ENCODE peak calls at places on chromosomes 3 and 15, in six cellular contexts. J is endodermal cell, K is HEK293T, T is osteocyte, B is adrenal gland, Q is sciatic nerve. V is an unnamed sample.

GRCh38 chr3:151787626-151788025 is 26.3 kb upstream of the AADAC start:
- DNase-seq in J (no peak), K (no peak), T (no peak), B (no peak), Q (no peak), V (no peak)

GRCh38 chr3:16810593-16811367 is 74.0 kb upstream of the PLCL2 start:
- DNase-seq in J (peak), K (no peak), T (no peak), B (no peak), Q (no peak), V (no peak)

GRCh38 chr15:95196176-95196915 is 965.0 kb downstream of the MCTP2 start:
- DNase-seq in J (no peak), K (peak), T (no peak), B (no peak), Q (no peak), V (no peak)

GRCh38 chr3:73536336-73536895 is 88.3 kb downstream of the PDZRN3 start:
- DNase-seq in J (no peak), K (no peak), T (no peak), B (no peak), Q (no peak), V (no peak)

GRCh38 chr15:101019351-101019750 is 100.2 kb downstream of the LRRK1 start:
- DNase-seq in J (peak), K (no peak), T (no peak), B (peak), Q (peak), V (no peak)

GRCh38 chr3:122857019-122857418 is 62.1 kb downstream of the SLC49A4 start:
- DNase-seq in J (no peak), K (no peak), T (no peak), B (no peak), Q (no peak), V (no peak)

GRCh38 chr3:31106912-31107311 is 212.5 kb upstream of the GADL1 start:
- DNase-seq in J (no peak), K (no peak), T (no peak), B (no peak), Q (no peak), V (no peak)

GRCh38 chr3:36677331-36678007 is 86.9 kb downstream of the DCLK3 start:
- DNase-seq in J (no peak), K (no peak), T (no peak), B (no peak), Q (no peak), V (peak)

GRCh38 chr15:45377630-45378148 is 655 bp downstream of the GATM start:
- DNase-seq in J (peak), K (no peak), T (no peak), B (peak), Q (peak), V (no peak)

GRCh38 chr3:117035785-117036184 is 326.2 kb downstream of the TUSC7 start:
- DNase-seq in J (peak), K (no peak), T (no peak), B (peak), Q (no peak), V (no peak)

GRCh38 chr15:51227967-51228783 is 110.2 kb downstream of the CYP19A1 start:
- DNase-seq in J (peak), K (no peak), T (no peak), B (peak), Q (no peak), V (no peak)

GRCh38 chr3:124428372-124429128 is 301.7 kb upstream of the UMPS start:
- DNase-seq in J (no peak), K (no peak), T (no peak), B (no peak), Q (no peak), V (no peak)

GRCh38 chr3:131694351-131694750 is 191.6 kb upstream of the MRPL3 start:
- DNase-seq in J (no peak), K (no peak), T (no peak), B (no peak), Q (no peak), V (no peak)

GRCh38 chr3:75631541-75631940 is 32.6 kb upstream of the FRG2C start:
- DNase-seq in J (peak), K (no peak), T (peak), B (no peak), Q (no peak), V (no peak)

GRCh38 chr15:39392469-39393047 is 188.3 kb upstream of the THBS1 start:
- DNase-seq in J (no peak), K (no peak), T (no peak), B (no peak), Q (no peak), V (no peak)

GRCh38 chr15:70314652-70315051 is 216.9 kb upstream of the TLE3 start:
- DNase-seq in J (no peak), K (no peak), T (no peak), B (no peak), Q (no peak), V (no peak)

GRCh38 chr3:42119558-42120355 is 28.6 kb downstream of the TRAK1 start:
- DNase-seq in J (no peak), K (no peak), T (no peak), B (no peak), Q (no peak), V (no peak)

V was measured in T47D.